ENCODE peak calls at places on chromosomes 3 and 15, in nine cellular contexts. Q, Y, Z, S, R, N, C, I and G are unnamed samples.
A peak's percentile ranks its signal among the peaks of the same experiment; 100 is the strongest.

GRCh38 chr15:67879440-67880129 is 39.7 kb upstream of the RNU6-1 start:
- DNase-seq in Q (no peak), Y (peak; percentile 23), Z (no peak), S (no peak), R (no peak), N (no peak), C (no peak), I (no peak), G (no peak)

GRCh38 chr3:178538065-178538464 is 1.8 kb downstream of the KCNMB2 start:
- DNase-seq in Q (no peak), Y (no peak), Z (no peak), S (no peak), R (no peak), N (no peak), C (no peak), I (no peak), G (no peak)

GRCh38 chr3:13405614-13406013 is 14.5 kb downstream of the NUP210 start:
- DNase-seq in Q (no peak), Y (no peak), Z (no peak), S (no peak), R (no peak), N (no peak), C (no peak), I (no peak), G (no peak)

GRCh38 chr3:28799084-28799483 is 450.5 kb upstream of the AZI2 start:
- DNase-seq in Q (no peak), Y (no peak), Z (no peak), S (no peak), R (no peak), N (no peak), C (no peak), I (no peak), G (no peak)

GRCh38 chr15:65171428-65171827 is 13.7 kb downstream of the CLPX start:
- DNase-seq in Q (no peak), Y (no peak), Z (no peak), S (no peak), R (no peak), N (no peak), C (no peak), I (no peak), G (no peak)

GRCh38 chr3:193830791-193831191 is 237.8 kb downstream of the OPA1 start:
- DNase-seq in Q (no peak), Y (no peak), Z (no peak), S (no peak), R (no peak), N (no peak), C (no peak), I (no peak), G (no peak)

GRCh38 chr3:27623085-27623753 is 98.9 kb downstream of the EOMES start:
- DNase-seq in Q (no peak), Y (no peak), Z (no peak), S (no peak), R (peak; percentile 55), N (no peak), C (no peak), I (peak; percentile 27), G (no peak)

GRCh38 chr3:189304465-189305341 is 132.9 kb downstream of the TPRG1 start:
- DNase-seq in Q (peak; percentile 57), Y (peak; percentile 93), Z (no peak), S (no peak), R (no peak), N (no peak), C (peak; percentile 50), I (peak; percentile 70), G (no peak)

GRCh38 chr15:73352082-73352481 is 16.7 kb downstream of the HCN4 start:
- DNase-seq in Q (no peak), Y (no peak), Z (no peak), S (no peak), R (no peak), N (no peak), C (no peak), I (no peak), G (no peak)

GRCh38 chr3:48564667-48565066 is 1.1 kb upstream of the UCN2 start:
- DNase-seq in Q (peak; percentile 62), Y (no peak), Z (no peak), S (no peak), R (no peak), N (no peak), C (no peak), I (no peak), G (no peak)

GRCh38 chr3:67655364-67656121 is 1.1 kb upstream of the SUCLG2 start:
- DNase-seq in Q (no peak), Y (peak; percentile 53), Z (peak; percentile 94), S (no peak), R (peak; percentile 5), N (no peak), C (no peak), I (peak; percentile 18), G (no peak)

GRCh38 chr3:82048711-82049110 is 287.3 kb upstream of the GBE1 start:
- DNase-seq in Q (no peak), Y (no peak), Z (no peak), S (no peak), R (no peak), N (no peak), C (no peak), I (no peak), G (no peak)

GRCh38 chr3:180600473-180600872 is 1.5 kb upstream of the TTC14 start:
- DNase-seq in Q (no peak), Y (no peak), Z (no peak), S (no peak), R (no peak), N (no peak), C (no peak), I (no peak), G (no peak)

GRCh38 chr3:180590396-180590795 is 11.6 kb upstream of the TTC14 start:
- DNase-seq in Q (peak; percentile 44), Y (no peak), Z (no peak), S (no peak), R (no peak), N (no peak), C (no peak), I (no peak), G (no peak)

GRCh38 chr3:180595536-180595935 is 6.4 kb upstream of the TTC14 start:
- DNase-seq in Q (no peak), Y (no peak), Z (no peak), S (no peak), R (no peak), N (no peak), C (no peak), I (no peak), G (no peak)

GRCh38 chr3:180594631-180595348 is 7.2 kb upstream of the TTC14 start:
- DNase-seq in Q (no peak), Y (no peak), Z (no peak), S (no peak), R (no peak), N (peak; percentile 37), C (no peak), I (no peak), G (peak; percentile 40)
- TF ChIP-seq CTCF in Q (peak; percentile 31), Y (peak; percentile 46), Z (no peak), S (peak; percentile 13), R (peak; percentile 44), N (peak; percentile 68), C (peak; percentile 70), I (no peak), G (peak; percentile 21)

DNA sequence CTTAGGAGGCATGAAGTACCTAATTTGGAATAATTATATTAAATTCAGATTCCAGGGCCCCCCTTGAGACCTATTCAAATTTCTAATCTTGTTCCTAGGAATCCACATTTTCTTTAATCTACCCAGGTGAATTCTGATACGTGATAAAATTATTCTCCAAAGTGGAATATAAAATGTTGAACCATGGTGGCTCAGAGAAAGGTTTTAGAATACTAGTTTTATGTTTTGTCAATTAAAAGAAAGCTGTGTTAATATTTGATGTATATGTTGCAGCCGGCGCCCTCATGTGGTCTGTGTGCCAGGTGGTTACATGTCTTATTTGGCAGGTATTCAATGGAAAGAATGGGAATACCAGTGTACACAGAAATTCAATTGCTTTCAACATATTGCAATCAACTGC is 321.8 kb downstream of the FEZF2 start:
- DNase-seq in Q (no peak), Y (peak; percentile 55), Z (peak; percentile 9), S (no peak), R (peak; percentile 45), N (no peak), C (no peak), I (no peak), G (no peak)
- TF ChIP-seq CTCF in Q (no peak), Y (peak; percentile 18), Z (no peak), S (peak; percentile 36), R (peak; percentile 66), N (peak; percentile 41), C (peak; percentile 75), I (no peak), G (no peak)

DNA sequence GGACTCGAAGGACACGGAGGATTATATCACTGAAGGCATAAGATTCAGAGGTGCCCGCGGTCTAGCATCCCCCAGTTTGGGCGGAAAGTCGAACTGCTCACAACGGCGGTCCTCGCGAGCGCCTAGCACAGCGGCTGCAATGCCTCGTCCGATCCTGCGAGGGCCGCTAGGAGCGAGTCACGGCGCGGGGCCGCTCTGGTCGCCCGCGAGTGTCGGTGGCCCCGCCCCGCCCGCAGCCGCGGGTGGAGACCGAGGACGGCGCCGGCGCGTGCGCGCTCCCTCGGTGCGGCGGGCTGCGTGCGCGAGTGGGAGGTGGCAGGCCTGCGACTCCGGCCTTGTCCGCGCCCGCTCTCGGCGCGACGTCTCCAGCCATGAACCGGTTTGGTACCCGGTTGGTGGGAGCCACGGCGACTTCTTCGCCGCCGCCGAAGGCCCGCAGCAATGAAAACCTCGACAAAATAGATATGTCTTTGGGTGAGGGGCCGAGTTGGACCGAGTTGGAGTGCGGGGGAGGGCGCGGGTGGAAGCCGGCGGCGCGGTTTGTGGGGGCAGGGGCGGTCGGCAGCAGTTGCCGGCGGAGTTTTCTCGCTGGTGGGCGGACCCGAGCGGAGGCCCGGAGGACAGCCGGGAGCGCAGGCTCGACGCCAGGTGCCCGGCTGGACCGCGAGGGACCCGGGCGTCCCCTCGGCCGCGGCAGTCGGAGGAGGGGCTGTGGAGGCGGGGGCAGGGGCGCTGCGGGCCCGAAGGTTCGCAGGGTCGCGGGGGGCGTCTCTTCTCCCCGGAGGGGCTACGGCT is at the start of gene FYTTD1:
- DNase-seq in Q (peak; percentile 95), Y (peak; percentile 92), Z (peak; percentile 81), S (peak; percentile 42), R (peak; percentile 68), N (no peak), C (peak; percentile 66), I (peak; percentile 86), G (peak; percentile 93)
- TF ChIP-seq CTCF in Q (peak; percentile 24), Y (no peak), Z (no peak), S (no peak), R (peak; percentile 50), N (peak; percentile 35), C (peak; percentile 41), I (peak; percentile 31), G (peak; percentile 74)

GRCh38 chr15:37131639-37132038 is 31.3 kb upstream of the MEIS2 start:
- DNase-seq in Q (no peak), Y (no peak), Z (no peak), S (no peak), R (no peak), N (no peak), C (no peak), I (no peak), G (no peak)

GRCh38 chr15:37133619-37134018 is 33.3 kb upstream of the MEIS2 start:
- DNase-seq in Q (no peak), Y (no peak), Z (no peak), S (peak; percentile 12), R (no peak), N (no peak), C (no peak), I (no peak), G (no peak)

GRCh38 chr15:37134699-37135131 is 34.4 kb upstream of the MEIS2 start:
- DNase-seq in Q (no peak), Y (peak; percentile 27), Z (no peak), S (no peak), R (peak; percentile 37), N (no peak), C (no peak), I (peak; percentile 31), G (no peak)

GRCh38 chr15:37134244-37134643 is 33.9 kb upstream of the MEIS2 start:
- DNase-seq in Q (no peak), Y (no peak), Z (no peak), S (no peak), R (no peak), N (no peak), C (no peak), I (no peak), G (no peak)

GRCh38 chr15:37132826-37133417 is 32.6 kb upstream of the MEIS2 start:
- DNase-seq in Q (no peak), Y (no peak), Z (no peak), S (no peak), R (no peak), N (no peak), C (no peak), I (no peak), G (no peak)
- TF ChIP-seq CTCF in Q (no peak), Y (no peak), Z (no peak), S (no peak), R (no peak), N (no peak), C (no peak), I (no peak), G (no peak)